ENCODE peak calls at places on chromosomes 1 and 21, in five cellular contexts. Q, R, U, W and P are unnamed samples.

GRCh38 chr1:164061528-164061927 is 497.5 kb upstream of the PBX1 start:
- DNase-seq in W (no peak), R (no peak), U (no peak), Q (no peak), P (no peak)

GRCh38 chr1:228145498-228146425 is 4.0 kb upstream of the GJC2 start:
- DNase-seq in U (no peak), R (no peak), Q (no peak), W (no peak), P (peak)

GRCh38 chr1:2645776-2646175 is 13.0 kb upstream of the MMEL1 start:
- DNase-seq in Q (no peak), U (no peak), W (no peak), R (no peak), P (peak)

GRCh38 chr1:43934279-43934985 is 831 bp downstream of the ARTN start:
- DNase-seq in Q (peak), R (peak), U (peak), W (peak), P (peak)

GRCh38 chr1:91349524-91349923 is 55.1 kb downstream of the HFM1 start:
- DNase-seq in U (no peak), R (no peak), Q (no peak), W (no peak), P (no peak)

GRCh38 chr21:39633043-39633442 is 20.3 kb downstream of the B3GALT5 start:
- DNase-seq in W (peak), Q (no peak), U (peak), R (peak), P (no peak)

GRCh38 chr1:86773331-86774288 is 69.2 kb downstream of the SH3GLB1 start:
- DNase-seq in Q (no peak), W (peak), R (no peak), U (no peak), P (peak)

GRCh38 chr1:107153033-107153432 is 12.2 kb downstream of the NTNG1 start:
- DNase-seq in R (no peak), W (no peak), U (no peak), Q (no peak), P (no peak)

GRCh38 chr1:118101989-118102388 is 83.0 kb downstream of the SPAG17 start:
- DNase-seq in Q (no peak), R (no peak), U (no peak), W (no peak), P (no peak)

GRCh38 chr1:119873166-119874025 is 22.9 kb downstream of the ADAM30 start:
- DNase-seq in Q (no peak), W (peak), R (no peak), U (peak), P (no peak)

GRCh38 chr1:28392027-28392652 is 22.6 kb downstream of the PHACTR4 start:
- DNase-seq in W (peak), Q (no peak), R (no peak), U (peak), P (peak)

GRCh38 chr1:41175546-41175945 is 66.6 kb downstream of the SCMH1 start:
- DNase-seq in Q (no peak), W (peak), U (no peak), R (no peak), P (no peak)

GRCh38 chr1:62325076-62325475 is 5.8 kb upstream of the KANK4 start:
- DNase-seq in W (peak), U (no peak), Q (no peak), R (no peak), P (peak)

GRCh38 chr1:77282187-77282865 is 507 bp downstream of the AK5 start:
- DNase-seq in U (peak), Q (peak), W (peak), R (no peak), P (no peak)

GRCh38 chr1:83631836-83632235 is 367.1 kb downstream of the TTLL7 start:
- DNase-seq in Q (no peak), U (no peak), R (no peak), W (no peak), P (no peak)

GRCh38 chr1:88683516-88683847 is 591 bp upstream of the PKN2 start:
- DNase-seq in W (peak), Q (no peak), R (no peak), U (no peak), P (peak)

GRCh38 chr21:8992731-8993174 is 1528.6 kb upstream of the TPTE start:
- DNase-seq in W (no peak), Q (peak), R (no peak), U (no peak), P (peak)

GRCh38 chr1:236623371-236624166 is 19.3 kb upstream of the HEATR1 start:
- DNase-seq in W (no peak), Q (no peak), R (no peak), U (peak), P (no peak)

GRCh38 chr1:65316233-65316632 is 6.9 kb downstream of the DNAJC6 start:
- DNase-seq in Q (no peak), W (no peak), R (no peak), U (no peak), P (no peak)

GRCh38 chr1:87833158-87833557 is 504.5 kb downstream of the LMO4 start:
- DNase-seq in R (no peak), Q (no peak), U (no peak), W (peak), P (no peak)

GRCh38 chr1:86155061-86155806 is 1.3 kb downstream of the COL24A1 start:
- DNase-seq in Q (peak), R (no peak), U (peak), W (no peak), P (peak)

GRCh38 chr1:87795615-87796337 is 467.1 kb downstream of the LMO4 start:
- DNase-seq in W (peak), Q (no peak), R (no peak), U (no peak), P (no peak)

GRCh38 chr1:218369688-218370511 is 24.8 kb downstream of the TGFB2 start:
- DNase-seq in U (peak), W (peak), R (no peak), Q (no peak), P (peak)

GRCh38 chr1:41724248-41724647 is 194.5 kb downstream of the HIVEP3 start:
- DNase-seq in U (no peak), R (no peak), Q (no peak), W (peak), P (no peak)

GRCh38 chr1:7407547-7407895 is 363.6 kb upstream of the VAMP3 start:
- DNase-seq in R (no peak), U (no peak), W (no peak), Q (peak), P (no peak)

GRCh38 chr1:154759196-154759595 is 110.9 kb downstream of the KCNN3 start:
- DNase-seq in W (no peak), Q (no peak), U (no peak), R (no peak), P (no peak)

GRCh38 chr1:89547563-89548485 is 23.2 kb downstream of the LRRC8B start:
- DNase-seq in Q (no peak), U (peak), R (no peak), W (peak), P (no peak)

GRCh38 chr1:161052899-161053298 is 7.1 kb upstream of the USF1 start:
- DNase-seq in U (no peak), Q (no peak), W (peak), R (no peak), P (peak)

GRCh38 chr1:196309386-196309785 is 298.9 kb downstream of the KCNT2 start:
- DNase-seq in Q (no peak), U (peak), R (peak), W (peak), P (no peak)

GRCh38 chr1:158089925-158090675 is 90.6 kb upstream of the CD1D start:
- DNase-seq in U (no peak), R (no peak), Q (no peak), W (no peak), P (peak)

GRCh38 chr1:209405183-209405823 is 178.2 kb upstream of the CAMK1G start:
- DNase-seq in R (no peak), W (peak), U (no peak), Q (no peak), P (no peak)

GRCh38 chr1:85019989-85020388 is 23.1 kb upstream of the MCOLN2 start:
- DNase-seq in Q (no peak), W (peak), R (no peak), U (no peak), P (peak)

GRCh38 chr21:37868896-37869295 is 47.4 kb downstream of the KCNJ6 start:
- DNase-seq in U (peak), W (peak), Q (no peak), R (no peak), P (peak)

GRCh38 chr1:207259391-207259790 is 62.1 kb upstream of the CD55 start:
- DNase-seq in Q (peak), U (peak), R (peak), W (peak), P (no peak)

GRCh38 chr21:39314155-39315027 is 959 bp upstream of the BRWD1 start:
- DNase-seq in W (peak), R (no peak), U (peak), Q (peak), P (peak)

GRCh38 chr1:180070286-180070685 is 84.4 kb upstream of the QSOX1 start:
- DNase-seq in Q (no peak), R (no peak), U (no peak), W (no peak), P (no peak)

GRCh38 chr1:180062452-180062971 is 92.2 kb upstream of the QSOX1 start:
- DNase-seq in W (no peak), Q (no peak), U (no peak), R (no peak), P (no peak)

GRCh38 chr1:180065408-180065807 is 89.3 kb upstream of the QSOX1 start:
- DNase-seq in R (no peak), W (no peak), Q (no peak), U (no peak), P (no peak)

GRCh38 chr1:180061019-180061418 is 93.7 kb upstream of the QSOX1 start:
- DNase-seq in Q (no peak), U (no peak), W (no peak), R (no peak), P (no peak)

DNA sequence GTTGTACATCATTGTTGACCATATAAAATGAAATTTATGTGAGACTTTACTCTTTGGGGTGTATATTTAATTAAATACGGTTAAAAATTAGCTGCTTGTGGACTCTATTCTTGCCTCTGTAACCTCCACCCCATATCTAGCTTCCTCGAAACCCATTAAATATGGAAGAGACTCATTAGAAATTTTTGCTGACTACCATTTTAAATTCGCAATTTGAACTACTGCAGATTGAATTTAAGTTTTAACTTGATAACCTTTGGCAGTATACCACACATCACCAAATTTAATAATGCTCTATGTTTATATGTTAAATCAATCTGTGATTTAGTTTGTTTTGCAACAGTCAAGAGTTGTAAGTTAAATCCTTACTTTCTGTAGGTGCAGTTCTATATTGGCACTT is 88.5 kb upstream of the QSOX1 start:
- DNase-seq in Q (no peak), R (no peak), W (no peak), U (no peak), P (peak)
- H3K4me2 ChIP-seq in Q (no peak), R (no peak), W (no peak), U (no peak), P (no peak)

GRCh38 chr21:29196664-29197052 is 66.2 kb downstream of the MAP3K7CL start:
- DNase-seq in W (peak), U (no peak), R (no peak), Q (no peak), P (no peak)
- H3K4me2 ChIP-seq in W (peak), U (no peak), R (peak), Q (no peak), P (peak)

DNA sequence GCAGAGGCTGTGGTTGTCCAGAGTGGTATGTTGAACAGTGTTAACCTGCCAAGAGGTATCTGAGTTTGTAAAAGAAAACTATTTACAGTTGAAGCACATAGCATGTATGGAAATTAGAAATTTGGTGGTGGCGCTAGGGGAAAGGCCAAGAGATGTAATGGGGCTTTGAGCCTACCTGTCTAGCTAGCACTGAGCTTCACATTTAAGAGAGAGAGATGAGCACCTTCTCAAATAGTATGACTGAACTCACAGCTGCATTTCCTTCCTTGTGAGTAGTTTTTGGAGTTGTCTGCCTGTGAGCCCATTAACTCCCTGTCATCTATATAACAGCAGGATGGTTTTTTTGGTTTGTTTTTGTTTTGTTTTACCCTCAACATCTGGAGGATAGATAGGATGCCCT is 4.0 kb downstream of the CLIC4 start:
- DNase-seq in Q (no peak), U (no peak), R (no peak), W (no peak), P (peak)
- H3K4me2 ChIP-seq in Q (no peak), U (no peak), R (no peak), W (peak), P (peak)

GRCh38 chr1:201172336-201172735 is 18.1 kb upstream of the TMEM9 start:
- DNase-seq in Q (no peak), W (no peak), R (no peak), U (no peak), P (no peak)
- H3K4me2 ChIP-seq in Q (no peak), W (no peak), R (no peak), U (no peak), P (no peak)

DNA sequence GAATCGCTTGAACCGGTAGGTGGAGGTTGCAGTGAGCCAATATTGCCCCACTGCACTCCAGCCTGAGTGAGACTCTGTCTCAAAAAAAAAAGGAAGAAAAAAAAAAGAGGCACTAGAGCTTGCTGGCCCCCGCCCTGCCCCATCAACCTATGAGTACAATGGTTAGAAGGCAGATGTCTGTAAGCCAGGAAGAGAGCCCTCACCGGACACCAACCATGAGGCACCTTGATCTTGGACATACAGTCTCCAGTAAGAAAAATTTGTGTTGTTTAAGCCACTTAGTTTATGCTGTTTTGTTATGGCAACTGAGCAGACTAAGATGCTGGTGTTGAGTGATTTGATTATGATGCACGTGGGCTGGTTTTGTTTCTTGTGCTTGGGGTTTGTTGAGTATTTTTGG is 34.2 kb downstream of the DIP2A start:
- DNase-seq in R (no peak), U (no peak), Q (no peak), W (no peak), P (no peak)
- H3K4me2 ChIP-seq in R (no peak), U (no peak), Q (no peak), W (no peak), P (no peak)

DNA sequence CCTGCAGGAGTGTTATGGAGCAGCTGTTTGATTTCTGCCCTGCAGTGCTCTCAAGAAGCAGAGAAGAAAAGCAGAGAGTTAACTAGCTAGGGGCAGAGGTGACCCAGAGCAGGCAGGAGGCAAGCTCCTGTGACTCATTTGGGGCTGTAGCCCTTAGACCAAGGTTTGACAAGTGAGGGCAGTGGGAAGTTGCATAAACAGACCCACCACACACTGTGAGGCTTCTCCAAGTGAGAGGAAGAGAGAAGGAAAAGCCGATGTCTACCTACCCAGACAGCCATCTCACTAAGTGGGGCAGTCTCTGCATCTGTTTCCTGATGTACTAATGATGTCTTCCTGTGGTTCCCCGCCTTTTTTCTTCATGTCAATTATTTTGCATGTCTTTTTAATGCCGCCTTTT is 159.9 kb upstream of the NR5A2 start:
- DNase-seq in Q (no peak), W (peak), R (no peak), U (peak), P (no peak)
- H3K4me2 ChIP-seq in Q (no peak), W (peak), R (no peak), U (no peak), P (no peak)